ENCODE peak calls at places on chromosomes 6 and 20, in six cellular contexts. P is IMR-90, Q is esophagus squamous epithelium, E is A549, C is endothelial cell of umbilical vein, W is ovary. N is an unnamed sample. For H3K9me3, the result is how much of the 10 kb centered on the place peaks cover.

GRCh38 chr6:35425284-35425683 is 26.9 kb upstream of the FANCE start:
- DNase-seq in W (no peak), C (peak), P (peak), Q (no peak), E (no peak), N (no peak)

GRCh38 chr20:59631751-59632380 is 27.5 kb downstream of the PHACTR3 start:
- DNase-seq in P (no peak), Q (no peak), E (no peak), W (no peak), C (no peak), N (no peak)

GRCh38 chr6:26268659-26269402 is 96.2 kb upstream of the BTN3A2 start:
- DNase-seq in Q (no peak), P (peak), W (no peak), E (no peak), C (no peak), N (no peak)

GRCh38 chr6:145544031-145544430 is 191.3 kb downstream of the EPM2A start:
- DNase-seq in W (no peak), E (peak), P (peak), Q (no peak), C (no peak), N (no peak)

GRCh38 chr6:158481612-158482473 is 78.0 kb upstream of the TMEM181 start:
- DNase-seq in E (peak), Q (no peak), P (peak), C (peak), W (no peak), N (no peak)

GRCh38 chr6:143807103-143807425 is 36.1 kb upstream of the LTV1 start:
- DNase-seq in C (no peak), E (no peak), P (no peak), W (no peak), Q (no peak), N (no peak)

GRCh38 chr20:33251496-33251895 is 15.7 kb downstream of the BPIFA1 start:
- DNase-seq in E (no peak), P (no peak), Q (no peak), W (no peak), C (no peak), N (no peak)

GRCh38 chr20:17024513-17025105 is 202.2 kb upstream of the PCSK2 start:
- DNase-seq in W (no peak), P (peak), E (peak), Q (no peak), C (no peak), N (no peak)

GRCh38 chr20:54345817-54346216 is 129.6 kb upstream of the DOK5 start:
- DNase-seq in C (no peak), Q (no peak), P (peak), E (no peak), W (no peak), N (no peak)

GRCh38 chr6:41813469-41813868 is 26.0 kb downstream of the TOMM6 start:
- DNase-seq in E (no peak), C (no peak), W (no peak), Q (no peak), P (no peak), N (no peak)

GRCh38 chr6:170575250-170575649 is 9.2 kb downstream of the PDCD2 start:
- DNase-seq in Q (no peak), C (peak), W (no peak), P (peak), E (peak), N (no peak)

GRCh38 chr6:71410164-71410566 is 121.6 kb downstream of the OGFRL1 start:
- DNase-seq in E (peak), P (peak), C (no peak), Q (no peak), W (no peak), N (no peak)

GRCh38 chr20:49888341-49889244 is 26.7 kb downstream of the SPATA2 start:
- DNase-seq in W (no peak), P (peak), Q (no peak), C (peak), E (peak), N (peak)

GRCh38 chr6:139369068-139369467 is 5.4 kb downstream of the CITED2 start:
- DNase-seq in Q (no peak), W (no peak), E (no peak), P (no peak), C (peak), N (no peak)

GRCh38 chr20:63236116-63236837 is 572 bp downstream of the BIRC7 start:
- DNase-seq in Q (no peak), C (no peak), W (no peak), E (no peak), P (no peak), N (no peak)

GRCh38 chr6:104887350-104887749 is 27.6 kb upstream of the HACE1 start:
- DNase-seq in W (no peak), Q (no peak), C (peak), P (peak), E (peak), N (no peak)

GRCh38 chr6:55379486-55379885 is 52.2 kb downstream of the GFRAL start:
- DNase-seq in P (peak), Q (no peak), E (no peak), C (no peak), W (no peak), N (no peak)

GRCh38 chr6:3284436-3284876 is 25.7 kb downstream of the PSMG4 start:
- DNase-seq in P (no peak), C (no peak), W (peak), Q (no peak), E (no peak), N (no peak)

GRCh38 chr20:3168079-3168828 is 5.1 kb downstream of the LZTS3 start:
- DNase-seq in Q (no peak), P (no peak), C (no peak), E (no peak), W (no peak), N (no peak)

GRCh38 chr6:116535109-116535508 is 10.4 kb downstream of the TRAPPC3L start:
- DNase-seq in C (no peak), P (peak), W (no peak), Q (no peak), E (no peak), N (no peak)

GRCh38 chr6:31068738-31069340 is 43.5 kb downstream of the C6orf15 start:
- DNase-seq in Q (peak), P (peak), E (peak), C (peak), W (peak), N (peak)

DNA sequence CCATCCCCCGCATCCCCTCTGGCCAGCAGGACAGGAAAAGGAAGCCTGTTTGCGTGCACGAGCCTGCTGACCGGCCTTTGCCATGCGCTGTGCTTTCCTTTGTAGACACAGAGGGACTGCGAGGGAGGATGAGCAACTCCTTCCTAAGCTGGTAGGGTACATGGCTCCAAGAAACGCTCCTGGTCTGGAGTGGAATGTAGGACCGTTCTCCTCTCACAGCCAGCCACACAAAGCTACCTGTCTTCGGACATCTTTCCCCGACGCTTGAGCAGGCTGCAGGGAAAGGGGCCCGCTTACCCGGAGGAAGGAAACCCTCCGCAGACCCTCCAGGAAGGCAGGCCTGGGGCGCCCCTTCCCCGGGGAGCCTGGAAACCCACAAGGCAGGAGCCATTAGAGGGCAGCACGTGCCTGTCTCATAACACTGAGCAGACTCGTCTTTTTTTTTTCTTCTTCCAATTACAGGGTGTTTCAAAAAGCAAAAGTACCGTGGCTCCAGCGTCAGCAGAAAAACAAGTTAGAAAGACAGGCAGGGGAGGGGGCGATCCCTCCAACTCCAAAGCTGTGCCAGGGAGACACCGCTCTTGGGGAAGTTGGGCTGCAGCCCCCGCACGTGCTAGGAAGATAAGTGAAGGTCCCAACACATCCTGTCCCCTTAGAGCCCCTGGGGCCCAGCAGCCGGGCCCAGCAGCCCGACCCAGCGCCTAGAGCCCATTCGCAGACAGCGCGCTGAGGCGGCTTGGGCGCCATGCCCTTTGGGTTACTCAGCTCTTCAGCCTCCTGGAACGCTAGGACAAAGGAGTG is 136.0 kb downstream of the LY86 start:
- DNase-seq in E (peak), C (peak), P (peak), W (peak), Q (no peak), N (no peak)
- TF ChIP-seq POLR2A in E (no peak), C (no peak), P (no peak), W (no peak), Q (peak), N (no peak)

GRCh38 chr20:29325304-29325640 is 1932.2 kb upstream of the DEFB115 start:
- DNase-seq in P (no peak), C (no peak), Q (no peak), W (no peak), E (no peak), N (no peak)
- H3K9me3 ChIP-seq in P (under half), C (under half), Q (under half), W (under half), E (under half), N (under half)

DNA sequence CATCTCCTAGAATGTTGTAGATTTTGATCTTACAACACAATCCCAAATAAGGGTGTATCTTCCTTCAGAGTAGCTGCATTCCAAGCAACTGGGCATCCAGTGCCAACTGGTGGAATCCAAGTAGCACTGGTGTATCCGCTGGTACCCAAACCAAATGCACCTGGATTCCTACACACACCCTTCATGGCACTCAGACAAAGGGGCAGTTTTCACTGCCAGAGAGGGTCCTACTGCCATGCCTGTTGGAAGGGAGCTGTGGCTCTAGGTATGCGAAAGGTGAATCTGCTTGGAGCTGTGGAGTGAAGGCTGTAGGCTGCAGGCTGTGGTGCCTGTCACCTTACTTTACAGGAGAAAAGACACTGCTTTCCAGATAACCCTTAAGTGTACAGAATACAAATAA is 17.0 kb upstream of the CLDN20 start:
- DNase-seq in C (no peak), W (no peak), Q (no peak), P (no peak), E (no peak), N (no peak)
- TF ChIP-seq POLR2A in C (no peak), W (no peak), Q (no peak), P (no peak), E (no peak), N (no peak)

DNA sequence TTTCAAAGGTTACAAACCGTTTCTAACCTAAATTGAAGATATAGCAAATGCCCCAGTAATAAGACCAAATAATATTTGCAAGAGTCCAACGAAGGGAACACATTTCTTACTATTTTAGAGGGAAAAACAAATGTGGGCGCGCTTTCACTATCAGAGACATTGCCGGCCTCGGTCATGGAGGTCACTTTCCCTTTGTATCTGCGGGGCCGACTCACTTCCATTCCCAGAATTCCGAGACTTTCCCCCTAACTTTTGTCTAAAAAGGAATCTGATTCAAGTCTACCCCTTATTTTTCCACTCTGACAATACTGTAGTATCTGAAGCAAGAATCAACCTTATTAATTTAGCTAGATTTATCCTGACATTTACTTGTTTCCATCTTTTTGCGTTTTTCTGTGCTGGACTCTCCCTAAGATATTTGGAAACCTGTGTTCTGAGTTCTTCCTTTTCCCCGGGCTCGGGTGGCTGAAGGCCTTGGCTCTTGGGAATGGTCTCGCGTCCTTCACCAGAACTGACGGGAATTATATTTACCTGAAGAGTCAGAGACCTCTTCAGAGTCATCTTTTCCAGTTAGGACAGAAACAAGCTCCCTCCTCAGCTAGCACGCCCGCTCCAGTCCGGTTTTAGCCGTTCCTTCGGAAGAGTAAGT is 71.8 kb upstream of the ZNF184 start:
- DNase-seq in W (no peak), P (no peak), E (no peak), Q (no peak), C (no peak), N (no peak)
- H3K9me3 ChIP-seq in W (under half), P (under half), E (under half), Q (under half), C (under half), N (under half)

GRCh38 chr6:34392497-34393190 is at the start of gene NUDT3:
- DNase-seq in C (peak), P (peak), E (peak), W (peak), Q (peak), N (peak)
- TF ChIP-seq POLR2A in C (peak), P (no peak), E (peak), W (peak), Q (peak), N (no peak)

DNA sequence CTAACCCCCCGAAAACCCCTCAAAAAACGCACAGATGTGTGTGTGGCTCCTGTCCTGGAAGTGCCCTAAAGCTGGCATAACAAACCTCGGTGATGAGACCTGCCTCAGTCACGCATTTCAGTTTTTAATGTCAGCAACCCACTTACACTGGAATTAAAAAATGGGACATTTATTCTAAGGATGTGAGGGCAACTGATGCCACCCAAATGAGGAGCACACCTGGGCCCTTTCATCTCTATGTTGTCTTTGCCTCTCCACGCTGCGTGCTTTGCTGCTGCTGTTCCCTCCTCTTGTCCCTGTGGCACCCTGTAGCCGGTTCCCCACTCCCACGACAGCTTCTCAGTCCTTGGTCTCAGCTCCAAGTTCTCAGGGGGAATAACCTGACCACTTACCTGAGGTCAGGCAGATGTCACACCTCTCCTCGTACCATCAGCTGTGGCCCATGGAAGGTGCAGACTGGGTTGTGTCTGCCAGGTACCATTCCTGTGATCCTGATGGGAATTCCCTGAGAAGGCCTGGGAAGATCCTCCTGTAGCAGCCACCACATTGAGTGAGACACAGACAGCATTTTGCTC is 134.2 kb upstream of the THBS2 start:
- DNase-seq in Q (no peak), W (no peak), C (no peak), E (no peak), P (no peak), N (no peak)
- H3K9me3 ChIP-seq in Q (under half), W (under half), C (under half), E (under half), P (under half), N (under half)

GRCh38 chr6:119479860-119480655 is 130.5 kb upstream of the MAN1A1 start:
- DNase-seq in C (no peak), E (no peak), P (peak), Q (no peak), W (no peak), N (no peak)
- TF ChIP-seq POLR2A in C (no peak), E (no peak), P (no peak), Q (no peak), W (no peak), N (no peak)

GRCh38 chr6:293185-294174 is 1.2 kb downstream of the DUSP22 start:
- DNase-seq in C (no peak), P (no peak), W (no peak), E (no peak), Q (no peak), N (no peak)
- H3K9me3 ChIP-seq in C (under half), P (under half), W (under half), E (under half), Q (under half), N (under half)